ENCODE peak calls at places on chromosomes 4 and X, in five cellular contexts. K is fibroblast of mammary gland; Z is caudate nucleus; H is stimulated activated naive B cell treated with anti-CD40 and anti-IgM and Interleukin-4, amounts not matched to agents 10 μg/mL and 1 μg/mL and 100 μg/mL, for 72 hours; V is C1 segment of cervical spinal cord. S is an unnamed sample.

GRCh38 chr4:124631760-124632159 is 80.8 kb downstream of the ANKRD50 start:
- DNase-seq in K (peak; percentile 97), Z (no peak), H (no peak), V (no peak), S (no peak)

GRCh38 chr4:16684083-16684482 is 214.4 kb downstream of the LDB2 start:
- DNase-seq in K (peak; percentile 56), Z (no peak), H (no peak), V (no peak), S (no peak)

GRCh38 chrX:69022430-69022829 is 142.8 kb downstream of the PJA1 start:
- DNase-seq in K (no peak), Z (no peak), H (no peak), V (no peak), S (no peak)

GRCh38 chr4:72505314-72505744 is 63.7 kb downstream of the ADAMTS3 start:
- DNase-seq in K (peak; percentile 69), Z (no peak), H (no peak), V (no peak), S (peak; percentile 27)

GRCh38 chr4:110518889-110519490 is 43.0 kb downstream of the ENPEP start:
- DNase-seq in K (peak; percentile 38), Z (no peak), H (no peak), V (no peak), S (no peak)

GRCh38 chr4:122921971-122922876 is at the start of gene NUDT6:
- DNase-seq in K (peak; percentile 74), Z (peak; percentile 76), H (peak; percentile 30), V (peak; percentile 84), S (peak; percentile 50)

GRCh38 chrX:11944486-11944885 is 186.4 kb downstream of the MSL3 start:
- DNase-seq in K (peak; percentile 68), Z (peak; percentile 5), H (no peak), V (no peak), S (no peak)

GRCh38 chrX:10648608-10649007 is 28.2 kb upstream of the MID1 start:
- DNase-seq in K (peak; percentile 90), Z (no peak), H (no peak), V (no peak), S (no peak)

GRCh38 chr4:26896636-26897035 is 36.0 kb downstream of the STIM2 start:
- DNase-seq in K (peak; percentile 22), Z (no peak), H (no peak), V (no peak), S (no peak)

GRCh38 chr4:164438321-164438720 is 315.6 kb upstream of the SMIM31 start:
- DNase-seq in K (peak; percentile 12), Z (no peak), H (no peak), V (no peak), S (no peak)

GRCh38 chr4:5863461-5864113 is 29.3 kb downstream of the CRMP1 start:
- DNase-seq in K (peak; percentile 97), Z (peak; percentile 36), H (no peak), V (no peak), S (peak; percentile 28)

GRCh38 chr4:152524429-152524828 is 11.5 kb downstream of the FBXW7 start:
- DNase-seq in K (no peak), Z (no peak), H (no peak), V (no peak), S (no peak)

GRCh38 chr4:22932326-22932725 is 239.6 kb downstream of the GBA3 start:
- DNase-seq in K (no peak), Z (no peak), H (no peak), V (no peak), S (no peak)

GRCh38 chr4:7192252-7193039 is at the start of gene SORCS2:
- DNase-seq in K (peak; percentile 40), Z (peak; percentile 76), H (peak; percentile 20), V (peak; percentile 78), S (peak; percentile 74)

GRCh38 chrX:68175569-68175968 is 257.7 kb downstream of the OPHN1 start:
- DNase-seq in K (peak; percentile 93), Z (no peak), H (no peak), V (no peak), S (no peak)

GRCh38 chrX:9897761-9898161 is 69.4 kb upstream of the CLDN34 start:
- DNase-seq in K (peak; percentile 85), Z (no peak), H (no peak), V (no peak), S (no peak)

GRCh38 chr4:89248879-89249281 is 58.7 kb downstream of the GPRIN3 start:
- DNase-seq in K (no peak), Z (no peak), H (no peak), V (no peak), S (no peak)

GRCh38 chr4:23290656-23291055 is 597.9 kb downstream of the GBA3 start:
- DNase-seq in K (no peak), Z (no peak), H (no peak), V (no peak), S (no peak)

GRCh38 chrX:18875256-18875878 is 108.5 kb downstream of the PHKA2 start:
- DNase-seq in K (no peak), Z (no peak), H (no peak), V (no peak), S (no peak)

GRCh38 chrX:14591976-14592375 is 62.6 kb downstream of the GLRA2 start:
- DNase-seq in K (peak; percentile 36), Z (no peak), H (no peak), V (no peak), S (no peak)

GRCh38 chr4:133483600-133484246 is 334.6 kb downstream of the PCDH10 start:
- DNase-seq in K (peak; percentile 12), Z (no peak), H (no peak), V (no peak), S (peak; percentile 0)

GRCh38 chrX:106331606-106332005 is 163.5 kb downstream of the PWWP3B start:
- DNase-seq in K (no peak), Z (no peak), H (no peak), V (no peak), S (no peak)

GRCh38 chr4:19748470-19748869 is 503.2 kb upstream of the SLIT2 start:
- DNase-seq in K (peak; percentile 91), Z (no peak), H (no peak), V (no peak), S (no peak)

GRCh38 chr4:828641-829271 is 2.8 kb upstream of the CPLX1 start:
- DNase-seq in K (peak; percentile 31), Z (no peak), H (no peak), V (no peak), S (no peak)

GRCh38 chr4:110778526-110778925 is 155.6 kb upstream of the PITX2 start:
- DNase-seq in K (peak; percentile 72), Z (no peak), H (no peak), V (no peak), S (no peak)

GRCh38 chr4:185096032-185096653 is 46.9 kb upstream of the SLC25A4 start:
- DNase-seq in K (peak; percentile 57), Z (no peak), H (no peak), V (no peak), S (no peak)

GRCh38 chrX:51614353-51614752 is 4.4 kb downstream of the CENPVL3 start:
- DNase-seq in K (peak; percentile 66), Z (no peak), H (no peak), V (no peak), S (no peak)

GRCh38 chr4:43776371-43776770 is 672.2 kb downstream of the KCTD8 start:
- DNase-seq in K (peak; percentile 3), Z (no peak), H (no peak), V (no peak), S (no peak)

GRCh38 chrX:10636337-10636736 is 16.0 kb upstream of the MID1 start:
- DNase-seq in K (peak; percentile 74), Z (peak; percentile 3), H (no peak), V (no peak), S (no peak)

GRCh38 chrX:68724531-68725020 is 77.1 kb downstream of the STARD8 start:
- DNase-seq in K (no peak), Z (no peak), H (no peak), V (no peak), S (no peak)

GRCh38 chr4:107780665-107781064 is 44.1 kb upstream of the SGMS2 start:
- DNase-seq in K (peak; percentile 40), Z (no peak), H (no peak), V (no peak), S (no peak)

GRCh38 chr4:76974150-76974549 is 24.6 kb downstream of the SEPTIN11 start:
- DNase-seq in K (peak; percentile 43), Z (no peak), H (no peak), V (no peak), S (no peak)

GRCh38 chr4:131427000-131427399 is 1722.1 kb upstream of the PCDH10 start:
- DNase-seq in K (no peak), Z (no peak), H (no peak), V (no peak), S (no peak)

GRCh38 chrX:70262952-70263567 is 3.1 kb upstream of the P2RY4 start:
- DNase-seq in K (peak; percentile 43), Z (no peak), H (peak; percentile 23), V (no peak), S (peak; percentile 10)